ENCODE peak calls at places on chromosomes 3 and 15, in eight cellular contexts. O is H7, I is astrocyte of the cerebellum, Q is BJ, M is WERI-Rb-1, R is aorta, S is AG10803, H is brain microvascular endothelial cell. X is an unnamed sample.

GRCh38 chr3:134685881-134686802 is 35.3 kb upstream of the KY start:
- DNase-seq in Q (no peak), S (peak; percentile 79), H (peak; percentile 85), R (no peak), I (peak; percentile 4), O (no peak), M (no peak), X (peak; percentile 83)

GRCh38 chr15:101357333-101357732 is 62.3 kb upstream of the SNRPA1 start:
- DNase-seq in O (no peak), I (no peak), H (no peak), R (no peak), Q (no peak), S (no peak), M (peak; percentile 38), X (no peak)

GRCh38 chr15:52006702-52007340 is 12.2 kb upstream of the MAPK6 start:
- DNase-seq in H (no peak), Q (no peak), I (no peak), O (no peak), R (no peak), M (no peak), S (no peak), X (no peak)

GRCh38 chr3:177013681-177014280 is 183.5 kb downstream of the TBL1XR1 start:
- DNase-seq in S (peak; percentile 3), H (no peak), R (no peak), I (no peak), Q (no peak), M (no peak), O (peak; percentile 7), X (no peak)

GRCh38 chr3:100910986-100911385 is 82.2 kb downstream of the ABI3BP start:
- DNase-seq in O (no peak), M (no peak), H (no peak), I (no peak), R (no peak), Q (no peak), S (no peak), X (no peak)

GRCh38 chr3:104909188-104909587 is 457.5 kb upstream of the ALCAM start:
- DNase-seq in I (peak; percentile 39), H (peak; percentile 88), S (peak; percentile 71), R (no peak), M (peak; percentile 14), O (no peak), Q (no peak), X (peak; percentile 57)

GRCh38 chr3:127651516-127652172 is 21.1 kb upstream of the ABTB1 start:
- DNase-seq in I (no peak), R (no peak), O (no peak), S (no peak), H (no peak), Q (no peak), M (no peak), X (no peak)

GRCh38 chr3:73349657-73350056 is 275.1 kb downstream of the PDZRN3 start:
- DNase-seq in M (no peak), R (no peak), I (no peak), O (no peak), Q (no peak), H (no peak), S (no peak), X (no peak)

GRCh38 chr3:115624029-115624645 is 827 bp downstream of the GAP43 start:
- DNase-seq in Q (no peak), O (peak; percentile 2), R (no peak), I (no peak), S (no peak), H (no peak), M (peak; percentile 75), X (no peak)

GRCh38 chr3:172582712-172583111 is 59.5 kb upstream of the TNFSF10 start:
- DNase-seq in Q (no peak), H (no peak), M (no peak), I (no peak), O (no peak), R (no peak), S (peak; percentile 26), X (no peak)

GRCh38 chr15:97745481-97746071 is 214.9 kb upstream of the ARRDC4 start:
- DNase-seq in M (peak; percentile 41), H (no peak), S (no peak), I (no peak), O (peak; percentile 46), R (no peak), Q (no peak), X (no peak)

GRCh38 chr3:45868213-45868612 is 18.1 kb upstream of the CCR9 start:
- DNase-seq in O (no peak), R (no peak), S (no peak), Q (no peak), H (no peak), I (no peak), M (no peak), X (no peak)

GRCh38 chr15:36942248-36942827 is 158.0 kb downstream of the MEIS2 start:
- DNase-seq in I (no peak), Q (no peak), R (no peak), O (no peak), H (no peak), M (no peak), S (no peak), X (no peak)

GRCh38 chr15:59115047-59115446 is 10.1 kb downstream of the CCNB2 start:
- DNase-seq in M (no peak), R (no peak), Q (no peak), H (no peak), S (peak; percentile 16), I (no peak), O (peak; percentile 0), X (no peak)

GRCh38 chr3:186053954-186054353 is 54.9 kb downstream of the ETV5 start:
- DNase-seq in O (no peak), R (no peak), Q (no peak), S (peak; percentile 40), M (no peak), H (peak; percentile 32), I (no peak), X (peak; percentile 41)

DNA sequence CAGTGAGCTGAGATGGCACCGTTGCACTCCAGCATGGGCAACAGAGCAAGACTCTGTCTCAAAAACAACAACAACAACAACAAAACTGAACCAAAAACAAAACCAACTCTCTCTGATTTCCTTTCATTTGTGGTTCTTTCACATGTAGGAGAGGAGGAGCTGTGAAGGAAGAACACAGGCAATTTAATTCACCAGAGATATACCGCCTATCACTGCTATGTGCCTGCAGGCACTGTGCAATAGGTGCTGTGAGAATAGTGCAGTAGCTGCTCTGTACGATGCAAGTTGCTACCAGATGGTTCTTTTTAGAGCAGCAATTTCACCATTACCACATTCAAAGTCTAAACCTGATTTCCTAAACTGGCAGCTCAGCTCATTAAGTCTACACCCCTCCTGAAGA is 11.3 kb upstream of the PROK2 start:
- DNase-seq in Q (no peak), S (no peak), H (no peak), R (no peak), M (no peak), O (no peak), I (no peak), X (no peak)
- H3K4me3 ChIP-seq in Q (no peak overlapping the region), S (no peak overlapping the region), H (no peak overlapping the region), R (no peak overlapping the region), M (no peak overlapping the region), O (no peak overlapping the region), I (no peak overlapping the region), X (no peak overlapping the region)

DNA sequence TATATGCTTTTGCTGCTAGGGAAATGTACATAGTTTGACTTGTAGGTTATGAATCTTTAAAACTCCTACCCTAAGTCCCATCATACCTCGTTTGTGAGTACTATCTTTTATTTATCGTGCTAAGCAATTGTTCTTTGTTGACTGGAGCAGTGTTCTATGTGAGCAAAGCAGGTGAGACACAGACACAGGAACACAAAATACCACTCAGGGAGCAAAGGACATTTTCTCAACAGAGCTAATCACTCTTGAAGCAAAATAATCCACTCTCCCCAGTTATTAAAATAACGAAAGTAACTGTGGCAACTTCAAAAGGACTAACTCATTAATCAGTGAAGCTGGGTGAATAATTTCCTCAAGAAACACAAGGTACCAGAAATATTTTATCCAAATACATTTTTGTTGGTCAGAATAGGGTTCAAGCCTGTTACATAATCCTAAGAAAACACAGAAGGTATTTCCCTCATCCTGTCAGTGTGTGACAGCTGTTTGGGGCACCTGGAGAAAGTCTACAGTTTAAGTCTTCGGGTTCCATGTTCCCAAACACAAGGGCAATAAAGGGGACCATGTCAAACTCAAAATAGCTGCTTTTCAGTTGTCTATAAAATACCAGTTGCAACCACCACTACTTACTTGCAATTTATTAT is 407.7 kb downstream of the FOXP1 start:
- DNase-seq in Q (no peak), M (no peak), I (no peak), H (no peak), R (no peak), O (no peak), S (no peak), X (no peak)
- H3K4me3 ChIP-seq in Q (no peak overlapping the region), M (no peak overlapping the region), I (no peak overlapping the region), H (no peak overlapping the region), R (no peak overlapping the region), O (no peak overlapping the region), S (no peak overlapping the region), X (no peak overlapping the region)

GRCh38 chr3:190486908-190487607 is 26.8 kb upstream of the IL1RAP start:
- DNase-seq in O (no peak), R (no peak), I (no peak), Q (no peak), M (no peak), H (no peak), S (no peak), X (no peak)

GRCh38 chr3:190481779-190482178 is 32.1 kb upstream of the TMEM207 start:
- DNase-seq in M (no peak), O (no peak), S (no peak), Q (no peak), H (no peak), I (no peak), R (no peak), X (no peak)

GRCh38 chr3:190492129-190492528 is 21.8 kb upstream of the IL1RAP start:
- DNase-seq in O (no peak), Q (no peak), S (no peak), H (no peak), M (no peak), R (no peak), I (no peak), X (no peak)

GRCh38 chr3:190491533-190492054 is 22.3 kb upstream of the IL1RAP start:
- DNase-seq in I (no peak), R (no peak), S (no peak), Q (no peak), H (no peak), M (no peak), O (no peak), X (no peak)

GRCh38 chr3:190486201-190486865 is 27.6 kb upstream of the IL1RAP start:
- DNase-seq in S (peak; percentile 8), R (no peak), M (no peak), Q (no peak), I (peak; percentile 16), O (peak; percentile 22), H (no peak), X (no peak)
- H3K4me3 ChIP-seq in S (no peak overlapping the region), R (no peak overlapping the region), M (no peak overlapping the region), Q (no peak overlapping the region), I (no peak overlapping the region), O (no peak overlapping the region), H (no peak overlapping the region), X (no peak overlapping the region)

DNA sequence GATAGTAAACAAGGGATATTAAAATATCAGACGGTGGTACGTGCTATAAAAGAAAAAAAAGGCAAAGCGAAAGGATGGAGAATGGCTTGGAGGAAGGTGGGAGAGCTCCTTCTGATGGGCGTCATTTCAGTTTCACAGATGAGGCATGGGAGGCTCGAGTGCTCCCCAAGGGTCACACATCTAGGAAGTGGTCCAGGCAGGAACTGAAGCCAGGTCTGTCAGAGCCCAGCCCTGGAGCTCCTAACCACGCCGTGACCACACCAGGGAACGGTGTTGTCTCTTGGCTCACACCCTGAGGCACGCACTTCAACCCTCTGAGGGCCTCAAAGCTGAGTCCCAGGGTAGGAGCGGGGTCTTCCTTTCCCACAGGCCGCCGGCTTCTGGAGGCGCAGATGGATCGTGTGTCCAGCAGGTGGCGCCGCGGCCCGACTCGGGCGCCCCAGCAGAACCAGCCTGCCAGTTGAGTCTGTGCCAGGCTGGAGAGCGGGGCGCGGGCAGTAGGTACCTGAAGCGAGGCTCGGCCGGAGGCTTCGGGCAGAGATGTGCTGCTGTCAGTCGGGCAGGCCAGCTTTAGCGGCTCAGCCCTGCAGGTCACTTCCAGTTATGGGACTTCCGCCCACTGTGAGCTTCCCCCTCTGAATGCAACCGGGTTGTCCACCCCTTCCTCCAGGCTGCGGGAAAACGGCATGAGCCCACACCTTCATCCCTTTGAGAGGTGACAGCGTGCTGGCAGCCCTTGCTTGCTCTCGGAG is 68.1 kb downstream of the SLC6A1 start:
- DNase-seq in S (peak; percentile 49), O (peak; percentile 92), R (peak; percentile 80), H (peak; percentile 24), I (peak; percentile 13), M (peak; percentile 59), Q (no peak), X (peak; percentile 29)
- H3K4me3 ChIP-seq in S (peak overlapping the region; percentile 51), O (peak overlapping the region; percentile 33), R (no peak overlapping the region), H (peak overlapping the region; percentile 30), I (peak overlapping the region; percentile 24), M (peak overlapping the region; percentile 36), Q (no peak overlapping the region), X (peak overlapping the region; percentile 10)